ENCODE peak calls at places on chromosomes 13 and 19, in four cellular contexts. Y is neuronal stem cell, D is H9, I is IMR-90. A is an unnamed sample.

GRCh38 chr13:30334663-30335386 is 27.5 kb upstream of the KATNAL1 start:
- DNase-seq in I (peak), D (peak), Y (peak), A (peak)

GRCh38 chr13:41458939-41459753 is 1.8 kb downstream of the RGCC start:
- DNase-seq in D (no peak), Y (no peak), I (peak), A (peak)

GRCh38 chr13:51998723-51999471 is 12.4 kb downstream of the ATP7B start:
- DNase-seq in D (no peak), I (no peak), Y (no peak), A (peak)

GRCh38 chr13:111922086-111922485 is 144.9 kb upstream of the SOX1 start:
- DNase-seq in Y (no peak), I (no peak), D (peak), A (no peak)

GRCh38 chr19:43624933-43625332 is 5.5 kb upstream of the ZNF428 start:
- DNase-seq in D (peak), I (peak), Y (no peak), A (peak)

GRCh38 chr19:40442328-40443130 is 1.6 kb downstream of the SERTAD3 start:
- DNase-seq in Y (no peak), I (no peak), D (no peak), A (no peak)

GRCh38 chr19:28948531-28948930 is 264.4 kb downstream of the UQCRFS1 start:
- DNase-seq in I (no peak), Y (no peak), D (no peak), A (no peak)

GRCh38 chr13:102914629-102914935 is 68.8 kb downstream of the ERCC5 start:
- DNase-seq in D (no peak), Y (no peak), I (no peak), A (no peak)

GRCh38 chr19:52188822-52189744 is 769 bp upstream of the PPP2R1A start:
- DNase-seq in I (no peak), Y (no peak), D (no peak), A (peak)

GRCh38 chr13:41028051-41028450 is 8.9 kb upstream of the ELF1 start:
- DNase-seq in I (peak), Y (no peak), D (no peak), A (peak)

GRCh38 chr13:65889368-65889767 is 1340.8 kb downstream of the PCDH9 start:
- DNase-seq in I (peak), D (no peak), Y (no peak), A (no peak)

GRCh38 chr19:53102186-53102585 is 1.0 kb downstream of the ZNF160 start:
- DNase-seq in I (no peak), Y (peak), D (no peak), A (no peak)

GRCh38 chr19:53102701-53103140 is 501 bp downstream of the ZNF160 start:
- DNase-seq in I (peak), Y (no peak), D (no peak), A (peak)

GRCh38 chr19:15871570-15871969 is 26.3 kb downstream of the CYP4F2 start:
- DNase-seq in Y (no peak), D (no peak), I (no peak), A (no peak)
- H2BK120ac ChIP-seq in Y (no peak), D (no peak), I (no peak), A (no peak)

GRCh38 chr19:18593367-18594095 is 4.9 kb downstream of the REX1BD start:
- DNase-seq in D (peak), I (no peak), Y (no peak), A (no peak)
- H3K4ac ChIP-seq in D (no peak), I (no peak), Y (peak), A (no peak)

GRCh38 chr13:24624363-24624762 is 55.8 kb upstream of the ATP12A start:
- DNase-seq in Y (no peak), D (no peak), I (no peak), A (no peak)

GRCh38 chr13:24623141-24623665 is 57.0 kb upstream of the ATP12A start:
- DNase-seq in Y (no peak), D (no peak), I (no peak), A (no peak)

GRCh38 chr13:24625324-24625723 is 54.9 kb upstream of the ATP12A start:
- DNase-seq in Y (no peak), D (no peak), I (no peak), A (no peak)

GRCh38 chr13:24625870-24626419 is 54.3 kb upstream of the ATP12A start:
- DNase-seq in D (no peak), Y (no peak), I (no peak), A (no peak)

GRCh38 chr13:24624801-24625231 is 55.4 kb upstream of the ATP12A start:
- DNase-seq in I (no peak), Y (no peak), D (no peak), A (no peak)
- H2BK120ac ChIP-seq in I (no peak), Y (no peak), D (no peak), A (no peak)

GRCh38 chr13:91346848-91347211 is 657 bp upstream of the MIR17HG start:
- DNase-seq in Y (peak), I (no peak), D (peak), A (peak)
- H3K4ac ChIP-seq in Y (no peak), I (no peak), D (no peak), A (no peak)

GRCh38 chr19:1789282-1790020 is 22.6 kb downstream of the ATP8B3 start:
- DNase-seq in D (no peak), I (no peak), Y (no peak), A (no peak)

GRCh38 chr19:1787116-1787515 is 25.0 kb downstream of the ATP8B3 start:
- DNase-seq in D (no peak), Y (no peak), I (no peak), A (no peak)

GRCh38 chr19:1786668-1787067 is 25.4 kb downstream of the ATP8B3 start:
- DNase-seq in Y (no peak), I (no peak), D (no peak), A (no peak)

GRCh38 chr19:1791879-1792278 is 20.2 kb downstream of the ATP8B3 start:
- DNase-seq in Y (no peak), D (no peak), I (no peak), A (no peak)

GRCh38 chr19:1790054-1790762 is 21.9 kb downstream of the ATP8B3 start:
- DNase-seq in I (no peak), Y (no peak), D (no peak), A (no peak)
- H2BK120ac ChIP-seq in I (no peak), Y (no peak), D (no peak), A (no peak)

GRCh38 chr19:6735181-6735891 is 2.0 kb downstream of the GPR108 start:
- DNase-seq in I (no peak), D (no peak), Y (no peak), A (no peak)
- H3K4ac ChIP-seq in I (no peak), D (no peak), Y (no peak), A (no peak)

DNA sequence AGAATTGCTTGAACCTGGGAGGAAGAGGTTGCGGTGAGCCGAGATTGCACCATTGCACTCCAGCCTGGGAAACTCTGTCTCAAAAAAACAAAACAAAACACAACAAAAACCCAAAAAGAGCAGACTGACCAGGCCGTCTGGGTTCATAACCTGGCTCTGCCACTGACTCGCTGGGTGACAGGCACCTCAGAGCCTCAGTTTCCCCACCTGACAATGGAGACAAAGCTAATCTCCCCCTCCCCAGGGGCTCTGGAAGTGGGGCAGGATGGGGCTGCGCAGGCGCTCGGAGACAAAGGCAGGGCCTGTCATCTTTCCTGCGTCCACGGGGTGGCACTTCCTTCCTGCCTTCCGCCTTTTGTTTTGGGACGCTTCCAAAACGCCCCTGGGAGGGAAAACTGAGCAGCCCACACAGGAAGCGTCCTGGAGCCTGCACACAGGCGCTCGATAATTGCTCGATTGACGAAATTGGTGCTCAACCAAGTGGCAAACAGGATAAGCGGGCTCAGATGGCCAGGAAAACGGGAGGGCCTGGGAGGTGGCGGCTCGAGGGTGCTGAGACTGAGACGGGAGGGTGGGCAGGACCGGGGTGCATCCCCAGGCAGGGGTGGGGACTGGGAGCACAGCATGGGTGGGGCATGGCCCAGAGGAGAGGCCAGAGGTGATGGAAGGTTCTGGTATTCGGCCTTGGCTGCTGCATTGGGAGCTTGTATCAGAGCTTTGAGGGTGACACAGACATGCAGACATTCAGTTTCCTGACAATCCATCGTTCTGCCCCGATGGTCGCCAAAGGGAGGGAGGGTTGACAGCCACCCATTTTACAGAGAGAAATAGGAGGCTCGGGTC is 17.8 kb downstream of the SPC24 start:
- DNase-seq in Y (peak), I (peak), D (peak), A (peak)
- H2BK120ac ChIP-seq in Y (no peak), I (peak), D (no peak), A (peak)